ENCODE peak calls at places on chromosome 15, in ten cellular contexts. One of them, this sample, is unnamed. For H3K27me3 and H3K4me1, the result is how much of the 10 kb centered on the place peaks cover.

GRCh38 chr15:48628832-48629231 is 16.7 kb downstream of the FBN1 start:
- DNase-seq in endodermal cell: no peak
- DNase-seq in body of pancreas: no peak
- DNase-seq in HCT116: no peak
- DNase-seq in psoas muscle: no peak
- DNase-seq in heart left ventricle: no peak
- DNase-seq in aorta: no peak
- DNase-seq in naive thymus-derived CD4-positive, alpha-beta T cell: no peak
- DNase-seq in heart right ventricle: no peak
- DNase-seq in H9: no peak
- DNase-seq in this sample: no peak

GRCh38 chr15:57476533-57476975 is 100.2 kb downstream of the CGNL1 start:
- DNase-seq in heart left ventricle: no peak
- DNase-seq in HCT116: no peak
- DNase-seq in body of pancreas: no peak
- DNase-seq in psoas muscle: no peak
- DNase-seq in aorta: no peak
- DNase-seq in endodermal cell: no peak
- DNase-seq in heart right ventricle: no peak
- DNase-seq in naive thymus-derived CD4-positive, alpha-beta T cell: no peak
- DNase-seq in H9: no peak
- DNase-seq in this sample: no peak

GRCh38 chr15:100929641-100930042 is 10.5 kb downstream of the LRRK1 start:
- DNase-seq in endodermal cell: peak
- DNase-seq in heart right ventricle: no peak
- DNase-seq in naive thymus-derived CD4-positive, alpha-beta T cell: no peak
- DNase-seq in HCT116: no peak
- DNase-seq in aorta: no peak
- DNase-seq in psoas muscle: no peak
- DNase-seq in heart left ventricle: no peak
- DNase-seq in H9: no peak
- DNase-seq in body of pancreas: no peak
- DNase-seq in this sample: no peak

GRCh38 chr15:92377083-92377789 is 16.4 kb upstream of the ST8SIA2 start:
- DNase-seq in aorta: no peak
- DNase-seq in heart right ventricle: peak
- DNase-seq in H9: no peak
- DNase-seq in body of pancreas: no peak
- DNase-seq in HCT116: no peak
- DNase-seq in psoas muscle: peak
- DNase-seq in endodermal cell: peak
- DNase-seq in heart left ventricle: peak
- DNase-seq in naive thymus-derived CD4-positive, alpha-beta T cell: no peak
- DNase-seq in this sample: no peak

GRCh38 chr15:49215768-49216739 is 46.0 kb downstream of the GALK2 start:
- DNase-seq in naive thymus-derived CD4-positive, alpha-beta T cell: no peak
- DNase-seq in body of pancreas: peak
- DNase-seq in heart left ventricle: peak
- DNase-seq in aorta: no peak
- DNase-seq in HCT116: peak
- DNase-seq in psoas muscle: no peak
- DNase-seq in endodermal cell: peak
- DNase-seq in H9: no peak
- DNase-seq in heart right ventricle: peak
- DNase-seq in this sample: no peak

GRCh38 chr15:66178531-66178910 is 75.0 kb downstream of the MEGF11 start:
- DNase-seq in HCT116: no peak
- DNase-seq in aorta: no peak
- DNase-seq in heart left ventricle: no peak
- DNase-seq in naive thymus-derived CD4-positive, alpha-beta T cell: no peak
- DNase-seq in endodermal cell: peak
- DNase-seq in H9: peak
- DNase-seq in heart right ventricle: no peak
- DNase-seq in body of pancreas: no peak
- DNase-seq in psoas muscle: no peak
- DNase-seq in this sample: no peak

GRCh38 chr15:79919090-79919748 is 22.4 kb upstream of the MTHFS start:
- DNase-seq in heart right ventricle: no peak
- DNase-seq in psoas muscle: no peak
- DNase-seq in HCT116: no peak
- DNase-seq in aorta: no peak
- DNase-seq in heart left ventricle: no peak
- DNase-seq in naive thymus-derived CD4-positive, alpha-beta T cell: no peak
- DNase-seq in H9: peak
- DNase-seq in endodermal cell: peak
- DNase-seq in body of pancreas: no peak
- DNase-seq in this sample: no peak

GRCh38 chr15:36230741-36231140 is 348.7 kb upstream of the CDIN1 start:
- DNase-seq in HCT116: no peak
- DNase-seq in naive thymus-derived CD4-positive, alpha-beta T cell: no peak
- DNase-seq in psoas muscle: no peak
- DNase-seq in heart left ventricle: no peak
- DNase-seq in body of pancreas: no peak
- DNase-seq in heart right ventricle: no peak
- DNase-seq in aorta: no peak
- DNase-seq in H9: no peak
- DNase-seq in endodermal cell: no peak
- DNase-seq in this sample: no peak

GRCh38 chr15:59315914-59316428 is 56.7 kb downstream of the MYO1E start:
- DNase-seq in body of pancreas: no peak
- DNase-seq in heart left ventricle: no peak
- DNase-seq in psoas muscle: no peak
- DNase-seq in heart right ventricle: no peak
- DNase-seq in HCT116: no peak
- DNase-seq in naive thymus-derived CD4-positive, alpha-beta T cell: no peak
- DNase-seq in aorta: no peak
- DNase-seq in H9: no peak
- DNase-seq in endodermal cell: no peak
- DNase-seq in this sample: no peak

GRCh38 chr15:101810905-101811304 is 1.1 kb upstream of the OR4F15 start:
- DNase-seq in heart right ventricle: no peak
- DNase-seq in heart left ventricle: no peak
- DNase-seq in naive thymus-derived CD4-positive, alpha-beta T cell: no peak
- DNase-seq in H9: no peak
- DNase-seq in body of pancreas: no peak
- DNase-seq in aorta: no peak
- DNase-seq in HCT116: no peak
- DNase-seq in psoas muscle: no peak
- DNase-seq in endodermal cell: no peak
- DNase-seq in this sample: no peak

GRCh38 chr15:92666780-92667179 is 11.2 kb upstream of the FAM174B start:
- DNase-seq in heart right ventricle: peak
- DNase-seq in aorta: no peak
- DNase-seq in H9: no peak
- DNase-seq in psoas muscle: peak
- DNase-seq in body of pancreas: peak
- DNase-seq in naive thymus-derived CD4-positive, alpha-beta T cell: no peak
- DNase-seq in endodermal cell: no peak
- DNase-seq in heart left ventricle: peak
- DNase-seq in HCT116: no peak
- DNase-seq in this sample: no peak

GRCh38 chr15:78422571-78423340 is 15.3 kb upstream of the IREB2 start:
- DNase-seq in naive thymus-derived CD4-positive, alpha-beta T cell: peak
- DNase-seq in H9: peak
- DNase-seq in psoas muscle: peak
- DNase-seq in aorta: peak
- DNase-seq in heart left ventricle: peak
- DNase-seq in body of pancreas: peak
- DNase-seq in heart right ventricle: peak
- DNase-seq in HCT116: peak
- DNase-seq in endodermal cell: peak
- DNase-seq in this sample: no peak

GRCh38 chr15:66771351-66771650 is 69.3 kb downstream of the SMAD6 start:
- DNase-seq in heart left ventricle: no peak
- DNase-seq in body of pancreas: no peak
- DNase-seq in heart right ventricle: no peak
- DNase-seq in psoas muscle: no peak
- DNase-seq in aorta: peak
- DNase-seq in HCT116: no peak
- DNase-seq in H9: no peak
- DNase-seq in endodermal cell: no peak
- DNase-seq in naive thymus-derived CD4-positive, alpha-beta T cell: no peak
- DNase-seq in this sample: no peak

GRCh38 chr15:65862682-65863081 is 6.6 kb upstream of the RAB11A start:
- DNase-seq in heart right ventricle: no peak
- DNase-seq in psoas muscle: no peak
- DNase-seq in heart left ventricle: no peak
- DNase-seq in aorta: peak
- DNase-seq in HCT116: peak
- DNase-seq in H9: peak
- DNase-seq in naive thymus-derived CD4-positive, alpha-beta T cell: peak
- DNase-seq in endodermal cell: peak
- DNase-seq in body of pancreas: peak
- DNase-seq in this sample: no peak

DNA sequence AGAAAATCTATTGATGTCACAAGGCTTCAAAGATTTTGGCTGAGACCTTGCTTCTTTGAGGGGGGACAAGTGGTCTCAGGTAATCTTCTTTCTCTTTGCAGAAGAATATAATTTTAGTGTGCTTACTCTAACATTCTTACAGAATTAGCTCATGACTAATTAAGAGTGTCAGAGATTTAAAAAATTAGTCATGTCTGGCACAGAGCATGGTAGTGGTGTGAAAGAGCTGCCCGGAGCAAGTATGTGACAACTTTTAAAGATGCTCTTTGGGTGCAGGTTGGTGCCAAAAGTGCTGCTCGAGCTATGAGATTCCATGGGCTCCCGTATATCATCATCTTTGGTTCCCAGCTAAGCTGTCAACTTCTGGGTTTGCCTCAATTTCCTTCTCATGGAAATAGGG is 31.1 kb downstream of the CYP19A1 start:
- DNase-seq in naive thymus-derived CD4-positive, alpha-beta T cell: no peak
- DNase-seq in psoas muscle: no peak
- DNase-seq in heart right ventricle: no peak
- DNase-seq in HCT116: no peak
- DNase-seq in heart left ventricle: no peak
- DNase-seq in aorta: no peak
- DNase-seq in endodermal cell: no peak
- DNase-seq in H9: no peak
- DNase-seq in body of pancreas: no peak
- DNase-seq in this sample: no peak
- H3K27me3 ChIP-seq in naive thymus-derived CD4-positive, alpha-beta T cell: under half
- H3K27me3 ChIP-seq in psoas muscle: under half
- H3K27me3 ChIP-seq in heart right ventricle: under half
- H3K27me3 ChIP-seq in HCT116: under half
- H3K27me3 ChIP-seq in heart left ventricle: under half
- H3K27me3 ChIP-seq in aorta: under half
- H3K27me3 ChIP-seq in endodermal cell: under half
- H3K27me3 ChIP-seq in H9: under half
- H3K27me3 ChIP-seq in body of pancreas: under half
- H3K27me3 ChIP-seq in this sample: under half

DNA sequence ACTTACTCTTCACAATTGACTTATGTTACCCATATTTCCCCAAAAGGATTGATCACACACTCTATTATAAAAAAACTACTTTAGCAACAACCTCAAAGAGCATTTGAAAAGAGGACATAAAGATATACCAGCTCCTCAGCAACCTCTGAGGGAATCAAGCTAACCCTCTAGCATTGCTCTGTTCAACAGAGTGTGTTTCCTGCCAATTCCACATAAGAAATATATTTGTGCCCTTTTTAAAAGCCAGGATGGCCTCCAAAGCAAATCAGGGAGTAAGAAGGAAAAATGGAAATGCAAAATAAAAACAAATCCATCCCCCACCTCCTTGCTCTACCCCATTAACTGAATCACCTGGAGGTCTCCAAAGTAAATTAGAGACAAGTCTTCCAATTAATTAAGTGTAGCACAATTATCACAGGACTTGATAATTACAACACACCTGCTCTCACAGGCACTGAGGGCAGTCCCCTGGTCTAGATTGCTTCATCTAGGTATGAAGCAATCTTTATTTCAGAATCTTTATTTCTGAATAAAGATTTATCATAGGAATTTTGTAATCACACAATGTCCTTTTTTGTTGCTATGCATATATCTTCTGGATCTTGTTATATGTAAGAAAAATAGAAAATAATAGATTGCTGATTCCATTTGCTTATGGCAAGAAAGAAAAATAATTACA is 34.8 kb downstream of the GPR176 start:
- DNase-seq in naive thymus-derived CD4-positive, alpha-beta T cell: no peak
- DNase-seq in heart left ventricle: no peak
- DNase-seq in HCT116: no peak
- DNase-seq in heart right ventricle: no peak
- DNase-seq in psoas muscle: no peak
- DNase-seq in H9: no peak
- DNase-seq in aorta: no peak
- DNase-seq in body of pancreas: no peak
- DNase-seq in endodermal cell: no peak
- DNase-seq in this sample: no peak
- H3K4me1 ChIP-seq in naive thymus-derived CD4-positive, alpha-beta T cell: under half
- H3K4me1 ChIP-seq in heart left ventricle: under half
- H3K4me1 ChIP-seq in HCT116: under half
- H3K4me1 ChIP-seq in heart right ventricle: under half
- H3K4me1 ChIP-seq in psoas muscle: under half
- H3K4me1 ChIP-seq in H9: under half
- H3K4me1 ChIP-seq in aorta: under half
- H3K4me1 ChIP-seq in body of pancreas: under half
- H3K4me1 ChIP-seq in endodermal cell: under half
- H3K4me1 ChIP-seq in this sample: under half

DNA sequence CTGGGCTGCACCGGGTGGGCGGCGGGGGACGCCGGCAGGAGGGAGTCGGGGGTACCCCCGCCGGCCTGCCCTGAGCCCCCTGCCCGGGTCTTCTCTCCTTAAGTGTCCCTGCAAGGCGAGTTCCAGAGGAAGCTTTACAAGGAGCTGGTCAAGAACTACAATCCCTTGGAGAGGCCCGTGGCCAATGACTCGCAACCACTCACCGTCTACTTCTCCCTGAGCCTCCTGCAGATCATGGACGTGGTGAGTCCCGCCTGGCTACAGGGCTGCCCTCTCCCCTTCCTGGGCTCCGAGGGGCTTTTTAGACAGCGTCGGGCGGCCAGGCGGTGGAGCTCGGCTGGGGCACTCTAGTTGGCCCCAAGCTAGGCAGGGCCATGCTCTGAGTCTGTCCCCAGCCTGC is 480 bp downstream of the CHRNA7 start:
- DNase-seq in naive thymus-derived CD4-positive, alpha-beta T cell: no peak
- DNase-seq in heart left ventricle: no peak
- DNase-seq in body of pancreas: no peak
- DNase-seq in endodermal cell: peak
- DNase-seq in aorta: no peak
- DNase-seq in heart right ventricle: no peak
- DNase-seq in HCT116: no peak
- DNase-seq in psoas muscle: no peak
- DNase-seq in H9: peak
- DNase-seq in this sample: no peak
- H3K27me3 ChIP-seq in naive thymus-derived CD4-positive, alpha-beta T cell: under half
- H3K27me3 ChIP-seq in heart left ventricle: under half
- H3K27me3 ChIP-seq in body of pancreas: under half
- H3K27me3 ChIP-seq in endodermal cell: under half
- H3K27me3 ChIP-seq in aorta: under half
- H3K27me3 ChIP-seq in heart right ventricle: half or more
- H3K27me3 ChIP-seq in HCT116: under half
- H3K27me3 ChIP-seq in psoas muscle: under half
- H3K27me3 ChIP-seq in H9: under half
- H3K27me3 ChIP-seq in this sample: under half

DNA sequence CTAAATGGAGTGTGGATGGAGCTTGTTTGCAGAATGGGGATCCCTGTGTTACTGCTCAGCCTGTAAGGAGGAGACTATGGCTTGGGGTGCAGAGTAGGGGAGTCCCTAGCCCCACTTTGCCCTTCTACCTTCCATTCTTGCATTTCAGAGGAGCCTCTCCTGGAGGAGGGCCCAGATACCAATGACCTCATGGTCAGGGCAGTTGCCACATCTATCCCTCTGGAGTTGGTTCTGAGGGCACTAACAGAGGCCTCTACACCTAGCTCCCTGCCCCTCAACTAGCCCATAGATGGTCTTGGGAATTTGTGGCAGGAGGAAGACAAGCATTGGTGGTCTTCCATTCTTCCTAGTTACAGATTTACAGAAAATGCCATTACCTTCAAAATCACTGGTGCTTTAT is 6.1 kb downstream of the SKOR1 start:
- DNase-seq in heart left ventricle: no peak
- DNase-seq in endodermal cell: no peak
- DNase-seq in heart right ventricle: no peak
- DNase-seq in HCT116: no peak
- DNase-seq in psoas muscle: no peak
- DNase-seq in aorta: no peak
- DNase-seq in naive thymus-derived CD4-positive, alpha-beta T cell: no peak
- DNase-seq in H9: no peak
- DNase-seq in body of pancreas: no peak
- DNase-seq in this sample: no peak
- H3K4me1 ChIP-seq in heart left ventricle: half or more
- H3K4me1 ChIP-seq in endodermal cell: under half
- H3K4me1 ChIP-seq in heart right ventricle: half or more
- H3K4me1 ChIP-seq in HCT116: under half
- H3K4me1 ChIP-seq in psoas muscle: under half
- H3K4me1 ChIP-seq in aorta: under half
- H3K4me1 ChIP-seq in naive thymus-derived CD4-positive, alpha-beta T cell: under half
- H3K4me1 ChIP-seq in H9: under half
- H3K4me1 ChIP-seq in body of pancreas: half or more
- H3K4me1 ChIP-seq in this sample: half or more

This sample was measured in esophagus squamous epithelium.